ENCODE peak calls at places on chromosome 14, in four cellular contexts. M is IMR-90, G is mesendoderm, E is H1. O is an unnamed sample.

GRCh38 chr14:86625637-86626036 is 1095.7 kb downstream of the FLRT2 start:
- DNase-seq in M (peak; percentile 3), G (no peak), E (no peak), O (no peak)

GRCh38 chr14:57732886-57733285 is 133.0 kb downstream of the SLC35F4 start:
- DNase-seq in M (no peak), G (no peak), E (no peak), O (no peak)

GRCh38 chr14:61033024-61033423 is 52.0 kb downstream of the SLC38A6 start:
- DNase-seq in M (no peak), G (no peak), E (no peak), O (no peak)

GRCh38 chr14:87108726-87109125 is 884.3 kb downstream of the GALC start:
- DNase-seq in M (peak; percentile 84), G (no peak), E (no peak), O (no peak)

GRCh38 chr14:59187802-59188460 is 536 bp upstream of the DAAM1 start:
- DNase-seq in M (no peak), G (peak; percentile 63), E (no peak), O (no peak)

GRCh38 chr14:98808494-98809407 is 463.2 kb downstream of the BCL11B start:
- DNase-seq in M (no peak), G (peak; percentile 40), E (no peak), O (no peak)

GRCh38 chr14:100824156-100824555 is 1.8 kb upstream of the MEG3 start:
- DNase-seq in M (peak; percentile 49), G (peak; percentile 40), E (peak; percentile 81), O (peak; percentile 77)

GRCh38 chr14:97458302-97459137 is 661.3 kb downstream of the VRK1 start:
- DNase-seq in M (no peak), G (peak; percentile 89), E (peak; percentile 67), O (peak; percentile 88)

GRCh38 chr14:84584526-84584925 is 945.4 kb upstream of the FLRT2 start:
- DNase-seq in M (no peak), G (no peak), E (no peak), O (no peak)

GRCh38 chr14:60245316-60246177 is 3.5 kb upstream of the PPM1A start:
- DNase-seq in M (no peak), G (no peak), E (no peak), O (no peak)

GRCh38 chr14:52694761-52695480 is 437 bp downstream of the ERO1A start:
- DNase-seq in M (peak; percentile 49), G (peak; percentile 63), E (no peak), O (no peak)

GRCh38 chr14:62501021-62501750 is 544.1 kb downstream of the KCNH5 start:
- DNase-seq in M (no peak), G (no peak), E (no peak), O (no peak)

GRCh38 chr14:66511849-66512248 is 3.9 kb downstream of the GPHN start:
- DNase-seq in M (no peak), G (no peak), E (no peak), O (no peak)

GRCh38 chr14:26598672-26599131 is 869 bp upstream of the NOVA1 start:
- DNase-seq in M (no peak), G (no peak), E (no peak), O (no peak)

GRCh38 chr14:48963231-48963630 is 622.9 kb downstream of the RPS29 start:
- DNase-seq in M (no peak), G (peak; percentile 60), E (no peak), O (no peak)
- H4K5ac ChIP-seq in M (no peak overlapping the region), G (no peak overlapping the region), E (no peak overlapping the region), O (no peak overlapping the region)

DNA sequence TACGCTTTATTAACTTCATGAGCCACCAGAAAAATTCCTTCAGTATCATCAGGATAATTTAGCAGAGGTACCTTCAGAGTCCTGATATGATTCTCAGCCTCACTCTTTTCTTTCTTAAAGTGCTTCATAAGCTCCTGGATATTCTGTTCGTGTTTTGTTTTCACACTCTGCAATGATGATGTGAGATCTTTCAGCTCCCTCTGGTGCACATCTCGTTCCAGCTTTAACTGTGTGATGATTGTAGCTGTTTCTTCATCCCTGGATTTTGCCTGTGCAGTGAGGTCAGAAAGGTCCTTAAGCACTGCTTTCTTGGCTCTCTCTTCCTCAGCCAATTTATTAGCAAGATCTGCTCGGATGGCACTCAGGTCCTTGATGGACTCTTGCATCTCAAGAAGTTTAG is 156.7 kb downstream of the CEP128 start:
- DNase-seq in M (peak; percentile 49), G (no peak), E (no peak), O (no peak)
- H4K5ac ChIP-seq in M (no peak overlapping the region), G (no peak overlapping the region), E (no peak overlapping the region), O (no peak overlapping the region)

DNA sequence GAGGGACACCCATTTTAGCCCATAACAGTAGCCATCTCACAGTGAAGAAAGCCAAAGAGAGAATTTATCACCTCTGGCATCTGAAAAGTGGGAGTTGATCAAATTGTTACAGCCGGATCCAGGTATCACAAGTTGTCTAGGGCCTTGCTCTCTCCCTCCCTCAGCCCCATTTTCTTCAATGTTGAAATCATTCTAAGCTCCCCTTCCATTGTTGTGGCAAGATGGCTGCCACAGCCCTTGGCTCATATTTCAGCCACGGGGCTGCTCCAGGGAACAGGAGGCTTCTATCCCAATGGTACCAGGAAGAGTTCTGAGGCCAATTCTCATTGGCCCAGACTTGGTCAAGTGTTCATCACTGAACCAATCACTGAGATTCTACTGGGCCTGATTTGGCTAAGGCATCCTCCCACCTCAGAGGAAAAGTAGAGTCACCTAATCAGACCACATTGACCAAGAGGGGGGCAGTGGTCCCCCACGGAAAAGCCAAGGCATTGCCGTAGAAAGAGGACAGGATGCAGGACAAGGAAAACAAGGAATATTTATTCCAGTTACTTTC is 106.2 kb downstream of the GPATCH2L start:
- DNase-seq in M (no peak), G (peak; percentile 38), E (no peak), O (no peak)
- H4K5ac ChIP-seq in M (no peak overlapping the region), G (no peak overlapping the region), E (no peak overlapping the region), O (no peak overlapping the region)

GRCh38 chr14:102498678-102499265 is 10.8 kb downstream of the ANKRD9 start:
- DNase-seq in M (no peak), G (no peak), E (no peak), O (no peak)
- H4K5ac ChIP-seq in M (no peak overlapping the region), G (no peak overlapping the region), E (no peak overlapping the region), O (no peak overlapping the region)

DNA sequence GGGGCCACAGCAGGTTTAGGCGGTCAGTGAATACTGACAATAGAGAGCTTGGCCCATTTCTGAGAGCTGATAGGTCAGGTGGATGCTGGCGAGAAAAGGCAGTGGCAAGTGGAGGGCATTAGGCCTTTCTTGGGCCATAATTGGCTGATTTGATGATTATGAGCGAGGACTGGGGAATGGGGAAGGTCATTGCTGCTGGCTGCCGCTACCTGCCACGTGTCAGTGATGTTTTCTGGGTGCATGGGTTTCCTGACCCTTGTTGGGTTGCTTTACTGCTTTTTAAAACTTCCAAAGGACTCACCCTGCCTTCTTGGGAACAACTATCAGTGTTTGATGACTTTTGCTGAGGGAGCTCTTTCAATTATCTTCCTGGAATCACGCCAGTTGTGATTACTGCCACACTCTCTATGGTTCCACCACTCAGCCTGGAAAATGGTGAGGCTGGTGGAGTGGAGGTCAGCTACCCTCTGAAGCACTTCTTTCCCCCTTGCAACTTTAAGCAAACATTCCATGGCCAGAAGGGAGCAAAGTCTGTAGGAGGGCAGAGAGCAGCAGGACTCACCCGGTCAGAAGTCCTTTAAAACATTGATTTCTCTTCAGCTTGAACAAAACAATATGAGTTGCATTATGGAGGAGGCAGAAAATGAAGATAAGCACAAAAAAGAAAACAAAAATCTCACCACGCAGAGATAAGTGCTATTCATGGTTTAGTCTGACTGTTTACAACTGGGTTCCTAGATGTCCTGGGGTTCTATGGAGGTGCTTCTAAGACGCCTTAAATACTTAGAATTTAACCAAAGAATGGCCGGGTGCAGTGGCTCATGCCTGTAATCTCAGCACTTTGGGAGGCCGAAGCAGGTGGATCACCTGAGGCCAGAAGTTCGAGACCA is 12.1 kb upstream of the SLC10A1 start:
- DNase-seq in M (no peak), G (no peak), E (no peak), O (no peak)
- H4K5ac ChIP-seq in M (no peak overlapping the region), G (no peak overlapping the region), E (no peak overlapping the region), O (no peak overlapping the region)

DNA sequence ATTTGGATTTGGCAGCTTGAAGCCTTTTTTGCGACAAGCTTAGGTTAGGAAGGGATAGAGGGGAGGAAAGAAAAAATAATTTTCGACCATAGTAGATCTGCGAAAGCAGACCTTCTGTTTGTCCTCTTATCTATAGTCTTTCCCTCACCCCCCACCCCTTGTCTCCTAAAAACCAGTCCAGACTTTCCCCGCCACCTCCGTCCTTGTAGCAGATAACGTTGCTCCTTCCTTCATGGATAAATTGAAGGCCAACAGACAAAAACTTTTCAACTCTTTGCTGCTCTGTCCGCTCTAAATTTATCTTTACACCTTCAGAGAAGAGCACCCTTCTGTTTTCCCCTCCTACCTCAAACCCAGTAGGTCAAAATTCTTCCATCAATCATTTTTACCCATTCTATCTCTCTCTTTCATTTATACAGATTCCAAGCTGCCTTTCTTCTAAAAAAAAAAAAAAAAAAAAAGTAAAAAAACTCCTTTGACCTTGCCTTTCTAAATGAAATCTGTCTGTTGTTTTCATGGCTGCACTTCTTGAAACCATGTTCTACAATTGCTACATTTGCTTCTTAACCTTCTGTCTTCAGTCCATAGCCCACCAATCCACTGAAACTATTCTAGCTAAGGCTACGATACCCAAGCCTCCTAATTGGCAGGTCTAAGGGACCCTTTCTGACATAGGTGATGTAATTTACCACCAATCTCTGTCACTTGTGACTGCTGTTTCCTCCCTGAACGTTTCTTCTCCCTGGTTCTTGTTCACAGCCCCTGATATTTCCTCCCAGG is 11.1 kb upstream of the NEMF start:
- DNase-seq in M (no peak), G (peak; percentile 63), E (no peak), O (no peak)
- H4K5ac ChIP-seq in M (peak overlapping the region; percentile 50), G (no peak overlapping the region), E (no peak overlapping the region), O (no peak overlapping the region)

GRCh38 chr14:94461526-94462218 is 9.1 kb upstream of the SERPINA11 start:
- DNase-seq in M (no peak), G (no peak), E (no peak), O (peak; percentile 12)

GRCh38 chr14:94465042-94465441 is 11.0 kb downstream of the SERPINA9 start:
- DNase-seq in M (no peak), G (no peak), E (no peak), O (peak; percentile 18)

GRCh38 chr14:94462219-94462551 is 9.6 kb upstream of the SERPINA11 start:
- DNase-seq in M (no peak), G (no peak), E (no peak), O (peak; percentile 10)

GRCh38 chr14:94464290-94464689 is 11.7 kb upstream of the SERPINA11 start:
- DNase-seq in M (no peak), G (no peak), E (no peak), O (peak; percentile 10)

GRCh38 chr14:94462763-94463572 is 10.4 kb upstream of the SERPINA11 start:
- DNase-seq in M (no peak), G (no peak), E (no peak), O (peak; percentile 1)
- H4K5ac ChIP-seq in M (no peak overlapping the region), G (no peak overlapping the region), E (no peak overlapping the region), O (no peak overlapping the region)

GRCh38 chr14:102238131-102238530 is 66.8 kb downstream of the MOK start:
- DNase-seq in M (peak; percentile 40), G (peak; percentile 18), E (no peak), O (no peak)
- H4K5ac ChIP-seq in M (no peak overlapping the region), G (no peak overlapping the region), E (no peak overlapping the region), O (no peak overlapping the region)